ENCODE peak calls at places on chromosome 4, in eight cellular contexts. X is IMR-90, D is prostate gland, Y is heart left ventricle, H is Peyer's patch, I is neuronal stem cell, F is psoas muscle, E is tibial nerve. C is an unnamed sample.

GRCh38 chr4:55879224-55879623 is 25.8 kb downstream of the EXOC1 start:
- DNase-seq in X (no peak), D (no peak), Y (no peak), H (no peak), I (no peak), F (no peak), E (no peak), C (no peak)

GRCh38 chr4:128310266-128310697 is 22.7 kb upstream of the PGRMC2 start:
- DNase-seq in X (no peak), D (no peak), Y (no peak), H (no peak), I (peak; percentile 11), F (no peak), E (no peak), C (no peak)

GRCh38 chr4:32337403-32337802 is 1617.2 kb downstream of the PCDH7 start:
- DNase-seq in X (no peak), D (no peak), Y (no peak), H (no peak), I (no peak), F (no peak), E (no peak), C (no peak)

GRCh38 chr4:21948347-21949072 is at the start of gene KCNIP4:
- DNase-seq in X (no peak), D (no peak), Y (peak; percentile 46), H (no peak), I (peak; percentile 63), F (no peak), E (no peak), C (no peak)

GRCh38 chr4:185257694-185258093 is 48.3 kb downstream of the SNX25 start:
- DNase-seq in X (no peak), D (no peak), Y (no peak), H (no peak), I (no peak), F (no peak), E (no peak), C (no peak)

GRCh38 chr4:84856468-84856867 is 110.0 kb downstream of the WDFY3 start:
- DNase-seq in X (no peak), D (no peak), Y (no peak), H (no peak), I (no peak), F (no peak), E (no peak), C (no peak)

GRCh38 chr4:77025643-77026321 is 50.0 kb downstream of the CCNI start:
- DNase-seq in X (peak; percentile 50), D (no peak), Y (no peak), H (no peak), I (no peak), F (no peak), E (no peak), C (no peak)

GRCh38 chr4:24799544-24800272 is 4.3 kb downstream of the SOD3 start:
- DNase-seq in X (no peak), D (no peak), Y (no peak), H (no peak), I (no peak), F (no peak), E (no peak), C (no peak)

GRCh38 chr4:27084685-27085356 is 224.2 kb downstream of the STIM2 start:
- DNase-seq in X (peak; percentile 2), D (peak; percentile 22), Y (peak; percentile 66), H (peak; percentile 18), I (peak; percentile 49), F (peak; percentile 27), E (no peak), C (no peak)

GRCh38 chr4:173731257-173731656 is 201.2 kb upstream of the HAND2 start:
- DNase-seq in X (no peak), D (no peak), Y (no peak), H (no peak), I (no peak), F (no peak), E (no peak), C (no peak)

GRCh38 chr4:8719421-8719820 is 126.9 kb downstream of the CPZ start:
- DNase-seq in X (no peak), D (no peak), Y (no peak), H (no peak), I (no peak), F (no peak), E (no peak), C (no peak)

GRCh38 chr4:73866236-73866635 is 3.0 kb upstream of the CXCL1 start:
- DNase-seq in X (no peak), D (no peak), Y (no peak), H (no peak), I (no peak), F (no peak), E (no peak), C (no peak)

GRCh38 chr4:168374772-168375523 is 56.4 kb upstream of the DDX60 start:
- DNase-seq in X (no peak), D (no peak), Y (no peak), H (no peak), I (peak; percentile 5), F (no peak), E (no peak), C (no peak)

GRCh38 chr4:114378306-114378903 is 220.2 kb upstream of the UGT8 start:
- DNase-seq in X (peak; percentile 65), D (peak; percentile 22), Y (no peak), H (no peak), I (no peak), F (no peak), E (no peak), C (no peak)

GRCh38 chr4:122898370-122899150 is 23.8 kb downstream of the NUDT6 start:
- DNase-seq in X (peak; percentile 92), D (peak; percentile 70), Y (no peak), H (no peak), I (no peak), F (no peak), E (no peak), C (no peak)

GRCh38 chr4:98682719-98683118 is 24.3 kb upstream of the TSPAN5 start:
- DNase-seq in X (peak; percentile 61), D (no peak), Y (no peak), H (no peak), I (no peak), F (no peak), E (no peak), C (no peak)

GRCh38 chr4:90730752-90731151 is 603.6 kb downstream of the CCSER1 start:
- DNase-seq in X (no peak), D (no peak), Y (no peak), H (no peak), I (no peak), F (no peak), E (no peak), C (no peak)

GRCh38 chr4:79281577-79282359 is 44.1 kb downstream of the NAA11 start:
- DNase-seq in X (no peak), D (peak; percentile 9), Y (no peak), H (no peak), I (peak; percentile 79), F (no peak), E (no peak), C (no peak)

GRCh38 chr4:48699470-48699869 is 80.6 kb downstream of the FRYL start:
- DNase-seq in X (no peak), D (no peak), Y (no peak), H (no peak), I (no peak), F (no peak), E (no peak), C (no peak)

GRCh38 chr4:63211377-63211776 is 1197.9 kb downstream of the TECRL start:
- DNase-seq in X (no peak), D (no peak), Y (no peak), H (no peak), I (no peak), F (no peak), E (no peak), C (no peak)

GRCh38 chr4:183987529-183987946 is 82.4 kb downstream of the STOX2 start:
- DNase-seq in X (peak; percentile 91), D (peak; percentile 75), Y (peak; percentile 86), H (no peak), I (peak; percentile 60), F (peak; percentile 66), E (peak; percentile 25), C (no peak)
- H3K4me3 ChIP-seq in X (peak overlapping the region; percentile 34), D (peak overlapping the region; percentile 19), Y (peak overlapping the region; percentile 35), H (no peak overlapping the region), I (peak overlapping the region; percentile 75), F (peak overlapping the region; percentile 59), E (peak overlapping the region; percentile 7), C (no peak overlapping the region)

DNA sequence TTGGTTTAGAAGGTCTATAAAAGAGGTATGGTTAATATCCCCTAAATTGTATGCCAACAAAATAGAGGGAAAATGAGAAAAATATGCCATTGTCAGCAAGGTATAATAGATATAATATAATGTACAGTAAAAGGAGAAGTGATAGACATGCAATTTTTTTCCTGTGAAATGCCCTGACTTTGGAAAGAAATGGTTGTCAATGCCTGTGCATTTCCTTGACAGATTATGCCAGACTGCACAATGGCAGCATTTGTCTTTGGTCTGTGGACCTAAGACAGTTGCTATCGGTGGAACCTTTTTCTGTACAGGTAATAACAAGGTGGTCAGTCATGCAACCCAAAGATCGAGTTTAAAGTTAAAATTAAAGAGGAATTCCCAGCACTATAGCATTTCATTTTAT is 301.7 kb downstream of the CFAP299 start:
- DNase-seq in X (no peak), D (no peak), Y (no peak), H (no peak), I (no peak), F (no peak), E (no peak), C (no peak)
- H3K27ac ChIP-seq in X (no peak overlapping the region), D (no peak overlapping the region), Y (no peak overlapping the region), H (no peak overlapping the region), I (no peak overlapping the region), F (no peak overlapping the region), E (no peak overlapping the region), C (no peak overlapping the region)

GRCh38 chr4:385934-386707 is 48.5 kb downstream of the ZNF141 start:
- DNase-seq in X (no peak), D (no peak), Y (no peak), H (no peak), I (no peak), F (no peak), E (no peak), C (no peak)

GRCh38 chr4:386708-387105 is 49.1 kb downstream of the ZNF141 start:
- DNase-seq in X (no peak), D (no peak), Y (no peak), H (no peak), I (no peak), F (no peak), E (no peak), C (no peak)

DNA sequence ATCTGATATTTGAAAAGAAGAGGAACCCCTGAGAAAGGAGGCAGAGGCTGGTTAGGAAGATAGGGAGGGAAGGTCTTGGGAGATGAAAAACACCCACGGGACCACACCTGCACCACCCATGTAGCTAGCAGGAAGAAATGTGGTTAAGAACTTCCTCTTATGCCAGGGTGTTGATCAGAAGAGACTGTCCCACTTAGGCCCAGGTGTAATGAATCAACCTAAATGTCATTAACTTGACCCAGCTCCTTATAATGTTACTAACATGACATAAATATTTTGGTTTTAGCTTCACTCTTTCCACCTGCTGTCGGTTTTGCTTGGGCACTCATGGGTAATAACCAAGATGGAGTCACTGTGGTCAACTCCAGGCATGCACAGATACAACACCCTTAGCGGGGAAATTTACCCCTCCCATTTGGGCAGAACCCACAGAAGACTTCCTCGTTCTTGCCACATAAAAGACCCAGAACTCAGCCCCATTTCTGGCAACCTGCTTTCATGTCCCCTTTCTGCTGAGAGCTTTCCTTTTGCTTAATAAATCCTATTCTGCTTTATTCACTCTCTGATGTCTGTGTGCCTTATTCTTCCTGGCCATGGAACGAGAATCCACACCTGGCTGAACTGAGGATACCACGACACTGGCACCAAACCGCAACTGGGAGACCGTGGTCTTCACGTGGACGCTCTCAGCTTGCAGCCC is 46.8 kb downstream of the ZNF141 start:
- DNase-seq in X (no peak), D (no peak), Y (no peak), H (no peak), I (no peak), F (no peak), E (no peak), C (no peak)
- H3K9me3 ChIP-seq in X (peaks cover 64% of the 10 kb centered on the region), D (no peaks in the 10 kb centered on the region), Y (peaks cover 11% of the 10 kb centered on the region), H (peaks cover 3% of the 10 kb centered on the region), I (peaks cover 20% of the 10 kb centered on the region), F (peaks cover 71% of the 10 kb centered on the region), E (peaks cover 96% of the 10 kb centered on the region), C (peaks cover 46% of the 10 kb centered on the region)

GRCh38 chr4:178142724-178143123 is 700.5 kb upstream of the AGA start:
- DNase-seq in X (no peak), D (no peak), Y (no peak), H (no peak), I (no peak), F (no peak), E (no peak), C (no peak)
- H3K4me3 ChIP-seq in X (no peak overlapping the region), D (no peak overlapping the region), Y (no peak overlapping the region), H (no peak overlapping the region), I (no peak overlapping the region), F (no peak overlapping the region), E (no peak overlapping the region), C (no peak overlapping the region)

C was measured in CD8-positive, alpha-beta memory T cell.